ENCODE peak calls at places on chromosomes 2 and 18, in five cellular contexts. One of them, this sample, is unnamed.

GRCh38 chr2:59288771-59289170 is 1047.6 kb upstream of the FANCL start:
- DNase-seq in activated CD8-positive, alpha-beta memory T cell treated with anti-CD3 and anti-CD28 coated beads for 48 hours: no peak
- DNase-seq in nucleus accumbens: no peak
- DNase-seq in stromal cell of bone marrow: no peak
- DNase-seq in NB4: no peak
- DNase-seq in this sample: no peak

GRCh38 chr2:62208758-62209114 is 12.8 kb downstream of the B3GNT2 start:
- DNase-seq in activated CD8-positive, alpha-beta memory T cell treated with anti-CD3 and anti-CD28 coated beads for 48 hours: no peak
- DNase-seq in NB4: no peak
- DNase-seq in nucleus accumbens: no peak
- DNase-seq in stromal cell of bone marrow: no peak
- DNase-seq in this sample: no peak

GRCh38 chr2:137348301-137348700 is 583.0 kb downstream of the THSD7B start:
- DNase-seq in NB4: no peak
- DNase-seq in stromal cell of bone marrow: peak; percentile 13
- DNase-seq in activated CD8-positive, alpha-beta memory T cell treated with anti-CD3 and anti-CD28 coated beads for 48 hours: no peak
- DNase-seq in nucleus accumbens: no peak
- DNase-seq in this sample: no peak

GRCh38 chr2:73176205-73176880 is 26.0 kb upstream of the NOTO start:
- DNase-seq in NB4: peak; percentile 29
- DNase-seq in activated CD8-positive, alpha-beta memory T cell treated with anti-CD3 and anti-CD28 coated beads for 48 hours: no peak
- DNase-seq in stromal cell of bone marrow: no peak
- DNase-seq in nucleus accumbens: no peak
- DNase-seq in this sample: no peak

GRCh38 chr2:142130111-142131015 is 453 bp downstream of the LRP1B start:
- DNase-seq in NB4: no peak
- DNase-seq in nucleus accumbens: peak; percentile 70
- DNase-seq in stromal cell of bone marrow: peak; percentile 25
- DNase-seq in activated CD8-positive, alpha-beta memory T cell treated with anti-CD3 and anti-CD28 coated beads for 48 hours: no peak
- DNase-seq in this sample: no peak

GRCh38 chr2:69082430-69082997 is 69.5 kb downstream of the ANTXR1 start:
- DNase-seq in nucleus accumbens: no peak
- DNase-seq in activated CD8-positive, alpha-beta memory T cell treated with anti-CD3 and anti-CD28 coated beads for 48 hours: no peak
- DNase-seq in stromal cell of bone marrow: no peak
- DNase-seq in NB4: no peak
- DNase-seq in this sample: no peak

GRCh38 chr2:66547887-66548286 is 113.0 kb downstream of the MEIS1 start:
- DNase-seq in activated CD8-positive, alpha-beta memory T cell treated with anti-CD3 and anti-CD28 coated beads for 48 hours: no peak
- DNase-seq in stromal cell of bone marrow: no peak
- DNase-seq in nucleus accumbens: no peak
- DNase-seq in NB4: no peak
- DNase-seq in this sample: no peak

GRCh38 chr2:101113441-101114267 is 37.5 kb downstream of the TBC1D8 start:
- DNase-seq in nucleus accumbens: no peak
- DNase-seq in NB4: peak; percentile 99
- DNase-seq in stromal cell of bone marrow: peak; percentile 75
- DNase-seq in activated CD8-positive, alpha-beta memory T cell treated with anti-CD3 and anti-CD28 coated beads for 48 hours: no peak
- DNase-seq in this sample: peak; percentile 20

GRCh38 chr2:172962824-172963223 is 112.8 kb upstream of the MAP3K20 start:
- DNase-seq in stromal cell of bone marrow: peak; percentile 35
- DNase-seq in activated CD8-positive, alpha-beta memory T cell treated with anti-CD3 and anti-CD28 coated beads for 48 hours: no peak
- DNase-seq in NB4: peak; percentile 88
- DNase-seq in nucleus accumbens: no peak
- DNase-seq in this sample: peak; percentile 7

GRCh38 chr2:10019174-10019971 is 24.0 kb upstream of the KLF11 start:
- DNase-seq in NB4: no peak
- DNase-seq in stromal cell of bone marrow: no peak
- DNase-seq in nucleus accumbens: no peak
- DNase-seq in activated CD8-positive, alpha-beta memory T cell treated with anti-CD3 and anti-CD28 coated beads for 48 hours: no peak
- DNase-seq in this sample: peak; percentile 41

GRCh38 chr2:227460079-227460485 is 11.9 kb upstream of the AGFG1 start:
- DNase-seq in nucleus accumbens: no peak
- DNase-seq in NB4: peak; percentile 93
- DNase-seq in activated CD8-positive, alpha-beta memory T cell treated with anti-CD3 and anti-CD28 coated beads for 48 hours: no peak
- DNase-seq in stromal cell of bone marrow: no peak
- DNase-seq in this sample: no peak

GRCh38 chr2:199680482-199680881 is 170.5 kb downstream of the FTCDNL1 start:
- DNase-seq in NB4: no peak
- DNase-seq in activated CD8-positive, alpha-beta memory T cell treated with anti-CD3 and anti-CD28 coated beads for 48 hours: no peak
- DNase-seq in stromal cell of bone marrow: no peak
- DNase-seq in nucleus accumbens: no peak
- DNase-seq in this sample: no peak

GRCh38 chr2:240341064-240341463 is 94.4 kb upstream of the GPC1 start:
- DNase-seq in nucleus accumbens: no peak
- DNase-seq in NB4: no peak
- DNase-seq in activated CD8-positive, alpha-beta memory T cell treated with anti-CD3 and anti-CD28 coated beads for 48 hours: no peak
- DNase-seq in stromal cell of bone marrow: no peak
- DNase-seq in this sample: no peak

GRCh38 chr2:238379096-238379810 is 47.5 kb upstream of the ASB1 start:
- DNase-seq in stromal cell of bone marrow: peak; percentile 21
- DNase-seq in NB4: peak; percentile 92
- DNase-seq in activated CD8-positive, alpha-beta memory T cell treated with anti-CD3 and anti-CD28 coated beads for 48 hours: no peak
- DNase-seq in nucleus accumbens: no peak
- DNase-seq in this sample: peak; percentile 76

GRCh38 chr2:132955871-132956615 is 286.0 kb upstream of the LYPD1 start:
- DNase-seq in nucleus accumbens: no peak
- DNase-seq in activated CD8-positive, alpha-beta memory T cell treated with anti-CD3 and anti-CD28 coated beads for 48 hours: no peak
- DNase-seq in stromal cell of bone marrow: no peak
- DNase-seq in NB4: no peak
- DNase-seq in this sample: no peak

GRCh38 chr2:10654069-10654468 is 35.7 kb downstream of the NOL10 start:
- DNase-seq in stromal cell of bone marrow: no peak
- DNase-seq in NB4: peak; percentile 26
- DNase-seq in nucleus accumbens: peak; percentile 37
- DNase-seq in activated CD8-positive, alpha-beta memory T cell treated with anti-CD3 and anti-CD28 coated beads for 48 hours: no peak
- DNase-seq in this sample: no peak

GRCh38 chr2:218877331-218877730 is 3.3 kb upstream of the WNT10A start:
- DNase-seq in activated CD8-positive, alpha-beta memory T cell treated with anti-CD3 and anti-CD28 coated beads for 48 hours: no peak
- DNase-seq in nucleus accumbens: no peak
- DNase-seq in NB4: no peak
- DNase-seq in stromal cell of bone marrow: no peak
- DNase-seq in this sample: no peak

GRCh38 chr2:207051345-207051959 is 112.1 kb downstream of the CPO start:
- DNase-seq in activated CD8-positive, alpha-beta memory T cell treated with anti-CD3 and anti-CD28 coated beads for 48 hours: no peak
- DNase-seq in NB4: no peak
- DNase-seq in nucleus accumbens: no peak
- DNase-seq in stromal cell of bone marrow: peak; percentile 31
- DNase-seq in this sample: no peak

GRCh38 chr2:105888625-105889024 is 143.9 kb downstream of the NCK2 start:
- DNase-seq in stromal cell of bone marrow: no peak
- DNase-seq in nucleus accumbens: no peak
- DNase-seq in activated CD8-positive, alpha-beta memory T cell treated with anti-CD3 and anti-CD28 coated beads for 48 hours: no peak
- DNase-seq in NB4: peak; percentile 77
- DNase-seq in this sample: no peak

GRCh38 chr2:55862673-55863390 is 60.8 kb downstream of the EFEMP1 start:
- DNase-seq in nucleus accumbens: no peak
- DNase-seq in stromal cell of bone marrow: peak; percentile 99
- DNase-seq in activated CD8-positive, alpha-beta memory T cell treated with anti-CD3 and anti-CD28 coated beads for 48 hours: no peak
- DNase-seq in NB4: no peak
- DNase-seq in this sample: no peak

GRCh38 chr2:220104871-220105351 is 477.5 kb downstream of the SLC4A3 start:
- DNase-seq in stromal cell of bone marrow: peak; percentile 48
- DNase-seq in activated CD8-positive, alpha-beta memory T cell treated with anti-CD3 and anti-CD28 coated beads for 48 hours: no peak
- DNase-seq in NB4: peak; percentile 11
- DNase-seq in nucleus accumbens: no peak
- DNase-seq in this sample: no peak

GRCh38 chr2:24613154-24613814 is 122.2 kb downstream of the NCOA1 start:
- DNase-seq in stromal cell of bone marrow: peak; percentile 3
- DNase-seq in NB4: peak; percentile 82
- DNase-seq in activated CD8-positive, alpha-beta memory T cell treated with anti-CD3 and anti-CD28 coated beads for 48 hours: no peak
- DNase-seq in nucleus accumbens: no peak
- DNase-seq in this sample: peak; percentile 4

GRCh38 chr2:25833566-25833965 is 44.7 kb downstream of the ASXL2 start:
- DNase-seq in activated CD8-positive, alpha-beta memory T cell treated with anti-CD3 and anti-CD28 coated beads for 48 hours: no peak
- DNase-seq in nucleus accumbens: no peak
- DNase-seq in NB4: no peak
- DNase-seq in stromal cell of bone marrow: no peak
- DNase-seq in this sample: no peak

GRCh38 chr18:62802523-62802922 is 87.2 kb downstream of the PHLPP1 start:
- DNase-seq in NB4: no peak
- DNase-seq in activated CD8-positive, alpha-beta memory T cell treated with anti-CD3 and anti-CD28 coated beads for 48 hours: no peak
- DNase-seq in nucleus accumbens: no peak
- DNase-seq in stromal cell of bone marrow: no peak
- DNase-seq in this sample: no peak

GRCh38 chr2:155866477-155866876 is 466.0 kb downstream of the NR4A2 start:
- DNase-seq in stromal cell of bone marrow: no peak
- DNase-seq in nucleus accumbens: no peak
- DNase-seq in NB4: no peak
- DNase-seq in activated CD8-positive, alpha-beta memory T cell treated with anti-CD3 and anti-CD28 coated beads for 48 hours: no peak
- DNase-seq in this sample: no peak

GRCh38 chr2:219490600-219491130 is 8.0 kb upstream of the GMPPA start:
- DNase-seq in NB4: no peak
- DNase-seq in stromal cell of bone marrow: no peak
- DNase-seq in activated CD8-positive, alpha-beta memory T cell treated with anti-CD3 and anti-CD28 coated beads for 48 hours: no peak
- DNase-seq in nucleus accumbens: no peak
- DNase-seq in this sample: no peak

GRCh38 chr2:158781562-158781961 is 13.6 kb upstream of the DAPL1 start:
- DNase-seq in stromal cell of bone marrow: peak; percentile 91
- DNase-seq in nucleus accumbens: no peak
- DNase-seq in NB4: no peak
- DNase-seq in activated CD8-positive, alpha-beta memory T cell treated with anti-CD3 and anti-CD28 coated beads for 48 hours: no peak
- DNase-seq in this sample: no peak

GRCh38 chr2:42976400-42976799 is 184.0 kb upstream of the HAAO start:
- DNase-seq in stromal cell of bone marrow: no peak
- DNase-seq in NB4: no peak
- DNase-seq in nucleus accumbens: no peak
- DNase-seq in activated CD8-positive, alpha-beta memory T cell treated with anti-CD3 and anti-CD28 coated beads for 48 hours: no peak
- DNase-seq in this sample: no peak

GRCh38 chr18:42689310-42689709 is 426.2 kb downstream of the RIT2 start:
- DNase-seq in stromal cell of bone marrow: no peak
- DNase-seq in activated CD8-positive, alpha-beta memory T cell treated with anti-CD3 and anti-CD28 coated beads for 48 hours: no peak
- DNase-seq in NB4: no peak
- DNase-seq in nucleus accumbens: no peak
- DNase-seq in this sample: no peak

GRCh38 chr2:12964904-12965539 is 248.3 kb downstream of the TRIB2 start:
- DNase-seq in stromal cell of bone marrow: no peak
- DNase-seq in NB4: no peak
- DNase-seq in nucleus accumbens: no peak
- DNase-seq in activated CD8-positive, alpha-beta memory T cell treated with anti-CD3 and anti-CD28 coated beads for 48 hours: no peak
- DNase-seq in this sample: no peak

GRCh38 chr2:238524584-238524983 is 97.9 kb downstream of the ASB1 start:
- DNase-seq in activated CD8-positive, alpha-beta memory T cell treated with anti-CD3 and anti-CD28 coated beads for 48 hours: no peak
- DNase-seq in stromal cell of bone marrow: no peak
- DNase-seq in NB4: no peak
- DNase-seq in nucleus accumbens: no peak
- DNase-seq in this sample: no peak

GRCh38 chr18:63162271-63163014 is 157.1 kb downstream of the BCL2 start:
- DNase-seq in stromal cell of bone marrow: no peak
- DNase-seq in activated CD8-positive, alpha-beta memory T cell treated with anti-CD3 and anti-CD28 coated beads for 48 hours: no peak
- DNase-seq in nucleus accumbens: no peak
- DNase-seq in NB4: peak; percentile 28
- DNase-seq in this sample: no peak